ENCODE peak calls at places on chromosomes 6 and 20, in five cellular contexts. W, R, Y, L and K are unnamed samples.
A peak's percentile ranks its signal among the peaks of the same experiment; 100 is the strongest.

GRCh38 chr6:169417101-169417500 is 163.5 kb upstream of the THBS2 start:
- DNase-seq in W (no peak), R (no peak), Y (no peak), L (no peak), K (no peak)

GRCh38 chr6:69825904-69826303 is 29.1 kb upstream of the LMBRD1 start:
- DNase-seq in W (peak; percentile 88), R (no peak), Y (no peak), L (no peak), K (no peak)

GRCh38 chr6:82741325-82741995 is 324.2 kb downstream of the UBE3D start:
- DNase-seq in W (no peak), R (no peak), Y (no peak), L (no peak), K (no peak)

GRCh38 chr20:42708261-42708660 is 481.4 kb downstream of the PTPRT start:
- DNase-seq in W (no peak), R (no peak), Y (no peak), L (no peak), K (no peak)

GRCh38 chr6:117986401-117986800 is 79.3 kb downstream of the SLC35F1 start:
- DNase-seq in W (no peak), R (no peak), Y (no peak), L (no peak), K (no peak)

GRCh38 chr6:83815631-83816030 is 37.5 kb upstream of the RIPPLY2 start:
- DNase-seq in W (no peak), R (no peak), Y (no peak), L (no peak), K (no peak)

GRCh38 chr20:33518071-33518470 is 28.2 kb downstream of the CBFA2T2 start:
- DNase-seq in W (peak; percentile 45), R (no peak), Y (no peak), L (no peak), K (no peak)

GRCh38 chr6:135254471-135254870 is 73.4 kb downstream of the MYB start:
- DNase-seq in W (no peak), R (no peak), Y (no peak), L (no peak), K (no peak)

GRCh38 chr20:19915111-19915798 is 101.9 kb upstream of the NAA20 start:
- DNase-seq in W (no peak), R (no peak), Y (peak; percentile 28), L (no peak), K (no peak)

GRCh38 chr20:42639140-42639539 is 550.6 kb downstream of the PTPRT start:
- DNase-seq in W (no peak), R (peak; percentile 1), Y (no peak), L (no peak), K (no peak)

GRCh38 chr6:4687989-4688947 is 87.9 kb upstream of the CDYL start:
- DNase-seq in W (peak; percentile 83), R (no peak), Y (no peak), L (no peak), K (no peak)

GRCh38 chr6:20669571-20670314 is 135.5 kb downstream of the CDKAL1 start:
- DNase-seq in W (peak; percentile 52), R (peak; percentile 14), Y (no peak), L (no peak), K (no peak)

GRCh38 chr20:33291830-33292355 is 8.9 kb downstream of the BPIFB1 start:
- DNase-seq in W (peak; percentile 26), R (peak; percentile 49), Y (peak; percentile 55), L (peak; percentile 57), K (peak; percentile 34)

GRCh38 chr6:166936079-166936787 is 20.1 kb downstream of the RNASET2 start:
- DNase-seq in W (no peak), R (no peak), Y (no peak), L (peak; percentile 58), K (peak; percentile 40)

GRCh38 chr6:4670824-4671409 is 105.3 kb upstream of the CDYL start:
- DNase-seq in W (no peak), R (no peak), Y (no peak), L (no peak), K (no peak)

GRCh38 chr20:17621229-17621968 is 51.5 kb downstream of the DSTN start:
- DNase-seq in W (no peak), R (no peak), Y (no peak), L (no peak), K (no peak)

GRCh38 chr6:92497281-92497680 is 922.1 kb downstream of the EPHA7 start:
- DNase-seq in W (no peak), R (no peak), Y (no peak), L (no peak), K (no peak)

GRCh38 chr6:127992144-127992543 is 91.3 kb upstream of the THEMIS start:
- DNase-seq in W (no peak), R (no peak), Y (no peak), L (no peak), K (no peak)

GRCh38 chr6:134372603-134373281 is 54.8 kb upstream of the SGK1 start:
- DNase-seq in W (peak; percentile 93), R (peak; percentile 58), Y (no peak), L (peak; percentile 59), K (peak; percentile 35)

GRCh38 chr6:146200136-146200708 is 171.4 kb downstream of the GRM1 start:
- DNase-seq in W (peak; percentile 64), R (peak; percentile 88), Y (no peak), L (no peak), K (peak; percentile 58)

GRCh38 chr20:5080384-5080877 is 39.3 kb downstream of the PCNA start:
- DNase-seq in W (peak; percentile 87), R (peak; percentile 85), Y (peak; percentile 21), L (peak; percentile 87), K (peak; percentile 71)

GRCh38 chr6:163751032-163751525 is 336.6 kb downstream of the QKI start:
- DNase-seq in W (no peak), R (no peak), Y (no peak), L (no peak), K (no peak)

GRCh38 chr6:113634352-113635163 is 222.6 kb upstream of the MARCKS start:
- DNase-seq in W (peak; percentile 80), R (no peak), Y (no peak), L (no peak), K (no peak)

GRCh38 chr20:17963114-17963897 is 5.3 kb downstream of the SNX5 start:
- DNase-seq in W (no peak), R (no peak), Y (no peak), L (no peak), K (no peak)

GRCh38 chr6:73513496-73513854 is 7.4 kb downstream of the EEF1A1 start:
- DNase-seq in W (peak; percentile 37), R (no peak), Y (no peak), L (no peak), K (no peak)

GRCh38 chr20:62716941-62717310 is 8.3 kb downstream of the NTSR1 start:
- DNase-seq in W (no peak), R (no peak), Y (no peak), L (no peak), K (no peak)

GRCh38 chr6:15247750-15248450 is 2.0 kb downstream of the JARID2 start:
- DNase-seq in W (peak; percentile 68), R (peak; percentile 56), Y (peak; percentile 62), L (peak; percentile 74), K (peak; percentile 54)

GRCh38 chr6:35140991-35141720 is at the start of gene TCP11:
- DNase-seq in W (no peak), R (no peak), Y (peak; percentile 22), L (peak; percentile 51), K (no peak)

GRCh38 chr6:38078671-38079070 is 259.1 kb downstream of the ZFAND3 start:
- DNase-seq in W (no peak), R (no peak), Y (no peak), L (no peak), K (no peak)